ENCODE peak calls at places on chromosome 10, in eight cellular contexts. T is effector CD4-positive, alpha-beta T cell; Q is M059J; G is activated naive CD8-positive, alpha-beta T cell treated with anti-CD3 and anti-CD28 coated beads for 36 hours; B is fibroblast of the conjunctiva; D is fibroblast of villous mesenchyme; R is tibial nerve; N is NCI-H748 treated with DMSO at 0.1 percent for 48 hours. U is an unnamed sample.

GRCh38 chr10:70714961-70715360 is 42.7 kb downstream of the ADAMTS14 start:
- DNase-seq in N (no peak), Q (peak; percentile 25), G (no peak), R (no peak), T (no peak), D (peak; percentile 28), B (no peak), U (no peak)

GRCh38 chr10:4431114-4431862 is 394.7 kb upstream of the AKR1E2 start:
- DNase-seq in R (no peak), Q (peak; percentile 52), T (no peak), B (peak; percentile 14), D (peak; percentile 69), G (no peak), N (no peak), U (no peak)

GRCh38 chr10:94315975-94316464 is 46.7 kb downstream of the NOC3L start:
- DNase-seq in R (no peak), D (peak; percentile 90), T (no peak), G (no peak), N (no peak), Q (no peak), B (peak; percentile 83), U (no peak)

GRCh38 chr10:28139138-28139537 is 140.3 kb upstream of the ODAD2 start:
- DNase-seq in Q (peak; percentile 87), T (no peak), R (no peak), N (no peak), G (no peak), D (no peak), B (no peak), U (no peak)

GRCh38 chr10:22693371-22693784 is 21.0 kb downstream of the PIP4K2A start:
- DNase-seq in D (peak; percentile 86), Q (peak; percentile 62), G (peak; percentile 32), B (peak; percentile 45), R (no peak), T (no peak), N (no peak), U (no peak)

GRCh38 chr10:91123246-91123645 is 97.2 kb upstream of the PCGF5 start:
- DNase-seq in N (no peak), T (no peak), B (no peak), G (no peak), Q (no peak), R (no peak), D (no peak), U (no peak)

GRCh38 chr10:74174533-74174932 is 23.5 kb downstream of the ADK start:
- DNase-seq in N (no peak), Q (no peak), T (no peak), D (no peak), R (no peak), G (no peak), B (no peak), U (no peak)

GRCh38 chr10:122474145-122474739 is 12.9 kb downstream of the HTRA1 start:
- DNase-seq in R (no peak), B (no peak), Q (no peak), D (peak; percentile 78), T (no peak), N (no peak), G (no peak), U (no peak)

GRCh38 chr10:33588974-33589600 is 254.6 kb upstream of the NRP1 start:
- DNase-seq in R (no peak), B (no peak), Q (no peak), N (no peak), T (no peak), D (no peak), G (no peak), U (no peak)

GRCh38 chr10:98267894-98268693 is at the start of gene LOXL4:
- DNase-seq in B (no peak), G (peak; percentile 15), T (no peak), D (peak; percentile 39), N (no peak), R (no peak), Q (peak; percentile 25), U (no peak)

GRCh38 chr10:126029999-126030398 is 133.6 kb downstream of the FANK1 start:
- DNase-seq in Q (no peak), T (no peak), B (no peak), G (no peak), D (no peak), N (no peak), R (no peak), U (no peak)

GRCh38 chr10:119235381-119235780 is 28.0 kb downstream of the GRK5 start:
- DNase-seq in N (no peak), B (no peak), D (peak; percentile 55), G (no peak), R (no peak), Q (peak; percentile 51), T (no peak), U (no peak)

GRCh38 chr10:5685764-5686240 is 1.2 kb downstream of the TASOR2 start:
- DNase-seq in T (no peak), G (no peak), D (peak; percentile 32), Q (peak; percentile 13), N (no peak), R (no peak), B (no peak), U (no peak)